ENCODE peak calls at places on chromosome 1, in six cellular contexts. V, F, G, Z, J and M are unnamed samples.

GRCh38 chr1:87953732-87954344 is 625.2 kb downstream of the LMO4 start:
- DNase-seq in V (peak), F (no peak), G (peak), Z (peak), J (peak), M (peak)

GRCh38 chr1:77394166-77394565 is 112.3 kb downstream of the AK5 start:
- DNase-seq in V (no peak), F (peak), G (no peak), Z (peak), J (peak), M (no peak)

GRCh38 chr1:18315449-18315848 is 165.3 kb upstream of the KLHDC7A start:
- DNase-seq in V (no peak), F (no peak), G (no peak), Z (no peak), J (no peak), M (no peak)

GRCh38 chr1:30104551-30104950 is 618.8 kb downstream of the MATN1 start:
- DNase-seq in V (no peak), F (no peak), G (no peak), Z (no peak), J (no peak), M (no peak)

GRCh38 chr1:148315081-148315811 is 163.2 kb upstream of the NBPF11 start:
- DNase-seq in V (no peak), F (no peak), G (peak), Z (peak), J (peak), M (no peak)

GRCh38 chr1:44515416-44515815 is 110.4 kb downstream of the RNF220 start:
- DNase-seq in V (no peak), F (no peak), G (no peak), Z (peak), J (peak), M (no peak)

GRCh38 chr1:113405573-113405972 is 15.3 kb downstream of the MAGI3 start:
- DNase-seq in V (no peak), F (no peak), G (no peak), Z (no peak), J (no peak), M (no peak)

GRCh38 chr1:183812111-183812510 is 7.2 kb downstream of the RGL1 start:
- DNase-seq in V (no peak), F (no peak), G (no peak), Z (peak), J (no peak), M (no peak)

GRCh38 chr1:181251713-181252075 is 163.2 kb downstream of the IER5 start:
- DNase-seq in V (no peak), F (no peak), G (no peak), Z (no peak), J (peak), M (no peak)

GRCh38 chr1:236343246-236343862 is 50.7 kb upstream of the EDARADD start:
- DNase-seq in V (no peak), F (no peak), G (no peak), Z (no peak), J (no peak), M (no peak)

GRCh38 chr1:34315974-34316373 is 139.3 kb downstream of the C1orf94 start:
- DNase-seq in V (no peak), F (no peak), G (no peak), Z (no peak), J (no peak), M (no peak)

GRCh38 chr1:58477390-58477789 is 69.1 kb downstream of the OMA1 start:
- DNase-seq in V (no peak), F (no peak), G (no peak), Z (no peak), J (peak), M (no peak)

GRCh38 chr1:165114022-165114888 is 242.3 kb downstream of the LMX1A start:
- DNase-seq in V (peak), F (no peak), G (peak), Z (peak), J (peak), M (peak)

GRCh38 chr1:65247419-65248359 is 61.7 kb upstream of the DNAJC6 start:
- DNase-seq in V (no peak), F (peak), G (no peak), Z (peak), J (peak), M (no peak)

GRCh38 chr1:115229016-115229415 is 109.0 kb downstream of the NGF start:
- DNase-seq in V (no peak), F (no peak), G (no peak), Z (no peak), J (peak), M (no peak)

GRCh38 chr1:160658162-160658955 is 11.5 kb upstream of the SLAMF1 start:
- DNase-seq in V (no peak), F (no peak), G (no peak), Z (no peak), J (no peak), M (no peak)

GRCh38 chr1:105483436-105483835 is 1573.0 kb upstream of the PRMT6 start:
- DNase-seq in V (no peak), F (peak), G (no peak), Z (no peak), J (no peak), M (no peak)

GRCh38 chr1:42258218-42258617 is 76.8 kb downstream of the FOXJ3 start:
- DNase-seq in V (no peak), F (no peak), G (peak), Z (peak), J (no peak), M (no peak)

GRCh38 chr1:33966346-33967141 is 102.7 kb downstream of the HMGB4 start:
- DNase-seq in V (no peak), F (no peak), G (no peak), Z (no peak), J (no peak), M (no peak)

DNA sequence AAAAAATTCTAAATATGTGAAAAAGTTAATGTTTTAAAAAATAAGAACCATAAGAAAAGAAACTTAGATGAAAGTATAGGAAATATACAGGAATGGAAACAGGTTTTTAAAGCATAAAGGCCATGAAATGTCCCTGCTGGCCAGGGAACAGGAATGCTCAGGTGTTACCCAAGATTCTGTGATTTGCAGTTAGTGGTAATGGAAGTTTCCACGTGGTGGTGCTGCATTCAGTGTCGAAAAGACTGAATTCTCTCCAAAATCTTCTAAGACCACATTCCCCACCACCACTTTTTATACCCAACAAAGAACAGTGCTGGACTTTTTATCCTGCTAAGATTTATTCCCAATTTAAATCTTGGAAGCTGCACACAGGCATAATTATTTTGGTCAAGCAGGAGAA is 126.2 kb downstream of the PRRX1 start:
- DNase-seq in V (no peak), F (no peak), G (no peak), Z (no peak), J (no peak), M (no peak)
- TF ChIP-seq CTCF in V (no peak), F (no peak), G (no peak), Z (no peak), J (no peak), M (no peak)

DNA sequence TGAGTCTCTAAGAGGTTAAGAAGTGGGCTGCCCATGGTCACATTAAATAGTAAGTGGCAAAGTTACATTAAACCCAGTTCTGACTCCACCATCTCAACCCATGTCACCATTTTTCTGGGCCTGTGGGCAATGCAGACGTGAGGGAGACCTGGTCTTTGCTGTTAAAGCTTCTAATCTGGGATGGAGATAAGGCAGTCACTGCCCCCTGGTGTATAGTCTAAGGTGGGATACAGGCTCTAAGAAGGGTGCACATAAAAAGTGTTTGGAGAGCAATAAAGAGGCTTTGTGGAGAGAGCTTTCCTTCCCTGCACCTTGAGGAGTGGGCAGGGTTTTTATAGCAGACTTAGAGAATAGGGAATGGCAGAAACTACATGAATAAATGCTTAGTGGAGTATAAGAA is 141.3 kb downstream of the ROR1 start:
- DNase-seq in V (no peak), F (no peak), G (no peak), Z (peak), J (no peak), M (no peak)
- TF ChIP-seq CTCF in V (no peak), F (peak), G (peak), Z (peak), J (peak), M (no peak)

GRCh38 chr1:119448112-119448511 is 33.2 kb downstream of the HSD3B2 start:
- DNase-seq in V (no peak), F (no peak), G (no peak), Z (no peak), J (no peak), M (peak)
- TF ChIP-seq CTCF in V (no peak), F (no peak), G (no peak), Z (no peak), J (peak), M (no peak)

GRCh38 chr1:107061886-107062285 is 5.4 kb downstream of the PRMT6 start:
- DNase-seq in V (no peak), F (no peak), G (no peak), Z (no peak), J (no peak), M (no peak)

GRCh38 chr1:107058245-107059032 is 2.0 kb downstream of the PRMT6 start:
- DNase-seq in V (no peak), F (no peak), G (peak), Z (no peak), J (no peak), M (no peak)

GRCh38 chr1:107051266-107051665 is 5.2 kb upstream of the PRMT6 start:
- DNase-seq in V (no peak), F (no peak), G (no peak), Z (no peak), J (no peak), M (no peak)

GRCh38 chr1:107057197-107058133 is 991 bp downstream of the PRMT6 start:
- DNase-seq in V (peak), F (no peak), G (peak), Z (peak), J (peak), M (peak)

GRCh38 chr1:107056426-107057196 is at the start of gene PRMT6:
- DNase-seq in V (peak), F (no peak), G (peak), Z (peak), J (peak), M (peak)
- TF ChIP-seq CTCF in V (no peak), F (no peak), G (no peak), Z (no peak), J (no peak), M (no peak)

GRCh38 chr1:31836638-31837037 is 20.8 kb upstream of the SPOCD1 start:
- DNase-seq in V (no peak), F (no peak), G (no peak), Z (no peak), J (no peak), M (no peak)
- TF ChIP-seq CTCF in V (no peak), F (no peak), G (no peak), Z (no peak), J (no peak), M (no peak)

GRCh38 chr1:2554621-2555387 is 1.4 kb upstream of the TNFRSF14 start:
- DNase-seq in V (peak), F (no peak), G (peak), Z (no peak), J (no peak), M (peak)
- TF ChIP-seq CTCF in V (peak), F (peak), G (peak), Z (peak), J (peak), M (peak)

GRCh38 chr1:92037400-92037799 is 7.6 kb downstream of the EPHX4 start:
- DNase-seq in V (no peak), F (no peak), G (no peak), Z (peak), J (no peak), M (no peak)

GRCh38 chr1:92040971-92041370 is 11.2 kb downstream of the EPHX4 start:
- DNase-seq in V (no peak), F (no peak), G (no peak), Z (no peak), J (no peak), M (no peak)

GRCh38 chr1:92043621-92044020 is 13.8 kb downstream of the EPHX4 start:
- DNase-seq in V (no peak), F (no peak), G (no peak), Z (no peak), J (peak), M (no peak)

GRCh38 chr1:92038695-92039346 is 9.0 kb downstream of the EPHX4 start:
- DNase-seq in V (no peak), F (no peak), G (no peak), Z (peak), J (no peak), M (no peak)
- TF ChIP-seq CTCF in V (no peak), F (no peak), G (no peak), Z (no peak), J (no peak), M (no peak)

GRCh38 chr1:166682588-166682987 is 156.7 kb upstream of the POGK start:
- DNase-seq in V (no peak), F (no peak), G (no peak), Z (no peak), J (no peak), M (no peak)
- TF ChIP-seq CTCF in V (no peak), F (no peak), G (no peak), Z (no peak), J (no peak), M (no peak)